ENCODE peak calls at places on chromosome 20, in eight cellular contexts. K is HTR-8/SVneo; U is globus pallidus; V is stimulated activated CD4-positive, alpha-beta T cell treated with anti-CD3 and anti-CD28 coated beads, Interleukin-1b, Interleukin-23, amount 100 ng/mL, for 24 hours; Q is naive thymus-derived CD4-positive, alpha-beta T cell; J is cerebellar nuclear complex; L is IMR-90; E is brain microvascular endothelial cell. F is an unnamed sample.

GRCh38 chr20:19932170-19932667 is 84.9 kb upstream of the NAA20 start:
- DNase-seq in U (no peak), L (peak; percentile 94), E (peak; percentile 67), V (no peak), K (no peak), J (no peak), Q (no peak), F (no peak)

GRCh38 chr20:50281831-50282591 is 91.4 kb downstream of the CEBPB start:
- DNase-seq in E (no peak), K (no peak), J (no peak), Q (no peak), L (no peak), U (no peak), V (no peak), F (no peak)

GRCh38 chr20:11158146-11158545 is 484.3 kb upstream of the JAG1 start:
- DNase-seq in U (no peak), J (no peak), K (no peak), Q (no peak), E (no peak), L (no peak), V (no peak), F (no peak)

GRCh38 chr20:20548527-20549266 is 163.7 kb downstream of the RALGAPA2 start:
- DNase-seq in U (no peak), Q (no peak), V (no peak), K (no peak), E (no peak), J (peak; percentile 85), L (no peak), F (peak; percentile 9)

GRCh38 chr20:57258055-57258454 is 8.4 kb downstream of the BMP7 start:
- DNase-seq in J (no peak), L (no peak), U (peak; percentile 69), E (no peak), K (no peak), Q (no peak), V (no peak), F (no peak)

GRCh38 chr20:33392016-33392415 is 9.3 kb downstream of the CDK5RAP1 start:
- DNase-seq in L (peak; percentile 55), Q (no peak), E (no peak), K (no peak), V (no peak), J (no peak), U (no peak), F (no peak)

GRCh38 chr20:8132632-8133587 is 844 bp downstream of the PLCB1 start:
- DNase-seq in J (no peak), U (peak; percentile 17), L (no peak), K (no peak), E (no peak), Q (no peak), V (peak; percentile 2), F (no peak)

GRCh38 chr20:10427060-10427692 is 6.8 kb downstream of the MKKS start:
- DNase-seq in U (peak; percentile 49), E (peak; percentile 69), Q (no peak), K (no peak), V (no peak), J (peak; percentile 45), L (peak; percentile 74), F (peak; percentile 56)

GRCh38 chr20:44464514-44464913 is 11.2 kb upstream of the TTPAL start:
- DNase-seq in J (no peak), U (no peak), V (no peak), Q (no peak), K (no peak), E (no peak), L (no peak), F (no peak)

GRCh38 chr20:36542019-36542488 is 735 bp downstream of the MYL9 start:
- DNase-seq in V (no peak), U (no peak), L (peak; percentile 70), K (peak; percentile 94), J (no peak), E (peak; percentile 56), Q (no peak), F (no peak)

GRCh38 chr20:17679786-17680127 is 2.3 kb downstream of the RRBP1 start:
- DNase-seq in Q (no peak), E (no peak), K (no peak), L (no peak), U (no peak), V (no peak), J (no peak), F (no peak)

GRCh38 chr20:2131366-2131765 is 29.7 kb downstream of the STK35 start:
- DNase-seq in V (no peak), J (no peak), Q (no peak), E (peak; percentile 76), K (no peak), L (peak; percentile 86), U (no peak), F (no peak)

GRCh38 chr20:43925215-43925614 is 10.6 kb downstream of the TOX2 start:
- DNase-seq in K (no peak), Q (peak; percentile 42), L (no peak), U (no peak), E (no peak), J (no peak), V (peak; percentile 66), F (no peak)

GRCh38 chr20:23143098-23143497 is 57.0 kb upstream of the CD93 start:
- DNase-seq in E (peak; percentile 82), Q (no peak), L (peak; percentile 85), J (no peak), V (no peak), U (no peak), K (peak; percentile 75), F (peak; percentile 82)

GRCh38 chr20:18197382-18198070 is 59.9 kb downstream of the KAT14 start:
- DNase-seq in V (no peak), U (no peak), L (no peak), K (no peak), J (no peak), E (no peak), Q (no peak), F (peak; percentile 96)

GRCh38 chr20:43387737-43388136 is 70.0 kb upstream of the SRSF6 start:
- DNase-seq in E (no peak), Q (no peak), L (no peak), V (no peak), K (no peak), U (no peak), J (no peak), F (no peak)

GRCh38 chr20:36154696-36155628 is at the start of gene EPB41L1:
- DNase-seq in K (no peak), V (no peak), J (no peak), L (no peak), E (no peak), Q (no peak), U (peak; percentile 64), F (no peak)

GRCh38 chr20:61871913-61872312 is 193.8 kb downstream of the TAF4 start:
- DNase-seq in U (no peak), J (no peak), K (no peak), V (no peak), E (no peak), L (no peak), Q (no peak), F (no peak)

GRCh38 chr20:63315982-63316491 is 23.1 kb downstream of the COL20A1 start:
- DNase-seq in U (no peak), K (no peak), E (no peak), J (no peak), Q (no peak), V (no peak), L (no peak), F (no peak)

GRCh38 chr20:63152322-63153253 is 63.3 kb downstream of the YTHDF1 start:
- DNase-seq in Q (no peak), J (no peak), V (no peak), K (no peak), L (no peak), E (no peak), U (no peak), F (no peak)

GRCh38 chr20:25254986-25255680 is 7.2 kb downstream of the PYGB start:
- DNase-seq in L (no peak), V (no peak), Q (no peak), J (no peak), U (peak; percentile 76), K (no peak), E (no peak), F (no peak)

GRCh38 chr20:11204926-11205768 is 531.3 kb upstream of the JAG1 start:
- DNase-seq in E (peak; percentile 67), J (no peak), V (no peak), Q (no peak), L (peak; percentile 71), K (peak; percentile 29), U (peak; percentile 62), F (no peak)